ENCODE peak calls at places on chromosome 18, in eight cellular contexts. Z, M, X, F, K, C, O and Q are unnamed samples.

GRCh38 chr18:26549103-26549485 is 741 bp upstream of the KCTD1 start:
- DNase-seq in Z (no peak), M (peak), X (peak), F (no peak), K (no peak), C (peak), O (peak), Q (no peak)

GRCh38 chr18:32698148-32698547 is 74.7 kb downstream of the KLHL14 start:
- DNase-seq in Z (no peak), M (no peak), X (no peak), F (no peak), K (no peak), C (no peak), O (no peak), Q (no peak)

GRCh38 chr18:8794133-8794986 is 89.0 kb downstream of the MTCL1 start:
- DNase-seq in Z (no peak), M (no peak), X (peak), F (no peak), K (no peak), C (peak), O (no peak), Q (no peak)

GRCh38 chr18:35497006-35497333 is 790 bp downstream of the INO80C start:
- DNase-seq in Z (no peak), M (peak), X (no peak), F (no peak), K (no peak), C (no peak), O (no peak), Q (no peak)

GRCh38 chr18:25348361-25349130 is 3.4 kb downstream of the ZNF521 start:
- DNase-seq in Z (no peak), M (no peak), X (no peak), F (no peak), K (no peak), C (no peak), O (no peak), Q (no peak)

GRCh38 chr18:55078289-55078916 is 119.1 kb upstream of the CCDC68 start:
- DNase-seq in Z (no peak), M (no peak), X (peak), F (no peak), K (no peak), C (no peak), O (no peak), Q (no peak)

GRCh38 chr18:36392163-36392887 is 94.8 kb downstream of the FHOD3 start:
- DNase-seq in Z (no peak), M (no peak), X (no peak), F (no peak), K (no peak), C (no peak), O (no peak), Q (no peak)

GRCh38 chr18:50372743-50373142 is 2.1 kb upstream of the SKA1 start:
- DNase-seq in Z (no peak), M (no peak), X (no peak), F (no peak), K (no peak), C (no peak), O (no peak), Q (no peak)

GRCh38 chr18:3151379-3152264 is 68.1 kb downstream of the MYOM1 start:
- DNase-seq in Z (no peak), M (no peak), X (peak), F (no peak), K (no peak), C (no peak), O (no peak), Q (peak)

GRCh38 chr18:22626771-22627170 is 209.1 kb upstream of the CTAGE1 start:
- DNase-seq in Z (no peak), M (no peak), X (no peak), F (no peak), K (no peak), C (no peak), O (no peak), Q (no peak)

GRCh38 chr18:8260847-8261246 is 348.4 kb upstream of the RAB12 start:
- DNase-seq in Z (no peak), M (no peak), X (no peak), F (no peak), K (no peak), C (no peak), O (no peak), Q (no peak)

GRCh38 chr18:67199993-67200617 is 316.4 kb downstream of the DSEL start:
- DNase-seq in Z (no peak), M (no peak), X (peak), F (peak), K (peak), C (no peak), O (no peak), Q (peak)

GRCh38 chr18:22658318-22658717 is 240.6 kb upstream of the CTAGE1 start:
- DNase-seq in Z (no peak), M (no peak), X (no peak), F (no peak), K (no peak), C (no peak), O (no peak), Q (no peak)

GRCh38 chr18:42458226-42458625 is 503.2 kb downstream of the PIK3C3 start:
- DNase-seq in Z (no peak), M (no peak), X (no peak), F (no peak), K (no peak), C (no peak), O (no peak), Q (no peak)

GRCh38 chr18:52652451-52652850 is 312.5 kb downstream of the DCC start:
- DNase-seq in Z (no peak), M (no peak), X (no peak), F (no peak), K (no peak), C (no peak), O (no peak), Q (no peak)

GRCh38 chr18:59606193-59607175 is 90.7 kb downstream of the CCBE1 start:
- DNase-seq in Z (no peak), M (no peak), X (no peak), F (no peak), K (peak), C (peak), O (no peak), Q (peak)

GRCh38 chr18:67483237-67483636 is 33.3 kb downstream of the DSEL start:
- DNase-seq in Z (no peak), M (no peak), X (no peak), F (no peak), K (no peak), C (no peak), O (no peak), Q (no peak)

GRCh38 chr18:55264108-55264507 is 304.8 kb upstream of the CCDC68 start:
- DNase-seq in Z (no peak), M (no peak), X (no peak), F (no peak), K (no peak), C (no peak), O (no peak), Q (no peak)

GRCh38 chr18:28511421-28511821 is 334.5 kb upstream of the CDH2 start:
- DNase-seq in Z (no peak), M (no peak), X (no peak), F (peak), K (no peak), C (peak), O (no peak), Q (no peak)

GRCh38 chr18:58997811-58998337 is 133.2 kb downstream of the ZNF532 start:
- DNase-seq in Z (no peak), M (peak), X (peak), F (no peak), K (peak), C (peak), O (peak), Q (no peak)

GRCh38 chr18:71966791-71967190 is 577.4 kb downstream of the CBLN2 start:
- DNase-seq in Z (no peak), M (no peak), X (no peak), F (no peak), K (no peak), C (no peak), O (no peak), Q (no peak)
- H3K4me3 ChIP-seq in Z (no peak), M (no peak), X (no peak), F (no peak), K (no peak), C (no peak), O (no peak), Q (no peak)

GRCh38 chr18:48410095-48410920 is 1.1 kb upstream of the ZBTB7C start:
- DNase-seq in Z (peak), M (peak), X (peak), F (no peak), K (peak), C (peak), O (peak), Q (peak)

GRCh38 chr18:48407358-48407757 is 1.8 kb downstream of the ZBTB7C start:
- DNase-seq in Z (no peak), M (no peak), X (no peak), F (no peak), K (no peak), C (no peak), O (no peak), Q (no peak)

GRCh38 chr18:48409591-48410094 is 460 bp upstream of the ZBTB7C start:
- DNase-seq in Z (no peak), M (peak), X (no peak), F (no peak), K (no peak), C (peak), O (peak), Q (no peak)

GRCh38 chr18:48408727-48409590 is at the start of gene ZBTB7C:
- DNase-seq in Z (no peak), M (no peak), X (no peak), F (no peak), K (no peak), C (no peak), O (peak), Q (no peak)

DNA sequence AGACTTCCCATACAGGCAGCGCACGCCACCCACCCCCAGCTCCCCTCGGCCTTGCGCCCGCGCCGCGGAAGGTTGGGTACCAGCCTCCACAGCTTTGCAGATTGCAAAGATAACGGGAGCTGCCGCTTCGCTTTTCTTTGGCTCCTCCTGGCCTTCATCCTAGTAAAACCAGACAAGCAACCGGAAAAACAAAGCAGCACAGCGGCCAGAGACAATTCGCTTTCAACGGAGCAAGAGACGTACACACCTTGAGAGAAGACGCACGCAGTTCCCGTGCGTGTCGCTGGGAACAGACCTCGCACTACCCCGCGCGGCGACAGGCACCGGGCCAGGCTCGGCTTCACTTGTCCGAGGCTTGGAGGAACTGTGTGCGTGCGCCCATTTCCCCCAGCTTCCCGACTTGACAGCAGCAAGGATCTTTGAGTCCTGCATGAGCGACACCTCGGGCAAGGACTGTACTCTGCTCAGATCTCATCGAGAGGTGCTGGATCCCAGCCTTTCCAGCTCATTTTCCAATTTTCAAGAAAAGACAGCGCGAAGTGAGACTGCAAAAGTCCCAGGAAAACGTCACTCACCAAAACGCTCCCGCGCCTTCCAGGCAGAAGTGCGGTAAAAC is 964 bp downstream of the ZBTB7C start:
- DNase-seq in Z (no peak), M (no peak), X (no peak), F (no peak), K (no peak), C (no peak), O (peak), Q (no peak)
- H3K4me3 ChIP-seq in Z (no peak), M (peak), X (peak), F (peak), K (no peak), C (peak), O (peak), Q (no peak)

GRCh38 chr18:78962098-78962497 is 17.5 kb upstream of the SALL3 start:
- DNase-seq in Z (no peak), M (no peak), X (no peak), F (no peak), K (no peak), C (no peak), O (no peak), Q (no peak)
- H3K4me3 ChIP-seq in Z (no peak), M (no peak), X (no peak), F (no peak), K (no peak), C (no peak), O (no peak), Q (no peak)

GRCh38 chr18:12443631-12444030 is 35.9 kb downstream of the PRELID3A start:
- DNase-seq in Z (no peak), M (no peak), X (no peak), F (no peak), K (no peak), C (no peak), O (no peak), Q (peak)

GRCh38 chr18:12452801-12453200 is 45.1 kb downstream of the PRELID3A start:
- DNase-seq in Z (no peak), M (no peak), X (no peak), F (no peak), K (no peak), C (no peak), O (no peak), Q (no peak)

GRCh38 chr18:12449040-12449814 is 41.5 kb downstream of the PRELID3A start:
- DNase-seq in Z (no peak), M (no peak), X (no peak), F (no peak), K (no peak), C (no peak), O (no peak), Q (no peak)
- H3K4me3 ChIP-seq in Z (no peak), M (no peak), X (no peak), F (no peak), K (no peak), C (no peak), O (no peak), Q (no peak)

GRCh38 chr18:48933578-48934399 is 17.0 kb downstream of the SMAD7 start:
- DNase-seq in Z (no peak), M (no peak), X (no peak), F (no peak), K (no peak), C (peak), O (no peak), Q (no peak)

GRCh38 chr18:48935433-48935774 is 15.4 kb downstream of the SMAD7 start:
- DNase-seq in Z (no peak), M (no peak), X (no peak), F (no peak), K (no peak), C (no peak), O (no peak), Q (no peak)

GRCh38 chr18:48934400-48934707 is 16.4 kb downstream of the SMAD7 start:
- DNase-seq in Z (no peak), M (no peak), X (no peak), F (no peak), K (no peak), C (no peak), O (no peak), Q (no peak)

GRCh38 chr18:48932822-48933510 is 17.8 kb downstream of the SMAD7 start:
- DNase-seq in Z (no peak), M (no peak), X (no peak), F (no peak), K (no peak), C (peak), O (peak), Q (no peak)

GRCh38 chr18:48934708-48935432 is 15.9 kb downstream of the SMAD7 start:
- DNase-seq in Z (no peak), M (no peak), X (no peak), F (no peak), K (no peak), C (no peak), O (peak), Q (peak)
- H3K4me3 ChIP-seq in Z (no peak), M (no peak), X (no peak), F (no peak), K (no peak), C (no peak), O (peak), Q (no peak)

DNA sequence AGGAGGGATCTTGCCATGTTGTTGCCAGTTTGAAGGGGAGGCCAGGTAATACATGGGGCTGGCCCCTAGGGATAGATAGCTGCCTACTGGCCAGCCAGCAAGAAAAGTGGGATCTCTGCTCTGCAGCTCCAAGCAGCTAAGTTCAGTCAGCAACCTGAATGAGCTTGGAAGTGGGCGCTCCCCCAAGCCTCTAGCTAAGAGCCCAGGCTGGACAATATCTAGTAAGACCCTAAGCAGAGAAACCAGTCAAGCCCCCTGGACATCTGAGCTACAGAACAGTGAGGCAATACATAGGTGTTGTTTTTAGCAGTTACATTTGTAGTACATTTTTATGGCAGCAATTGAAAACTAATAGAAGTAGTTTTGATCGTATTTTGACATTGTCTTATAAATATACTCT is 409.8 kb upstream of the SMIM21 start:
- DNase-seq in Z (no peak), M (no peak), X (no peak), F (no peak), K (no peak), C (no peak), O (no peak), Q (no peak)
- H3K4me3 ChIP-seq in Z (no peak), M (no peak), X (no peak), F (no peak), K (no peak), C (no peak), O (no peak), Q (no peak)

DNA sequence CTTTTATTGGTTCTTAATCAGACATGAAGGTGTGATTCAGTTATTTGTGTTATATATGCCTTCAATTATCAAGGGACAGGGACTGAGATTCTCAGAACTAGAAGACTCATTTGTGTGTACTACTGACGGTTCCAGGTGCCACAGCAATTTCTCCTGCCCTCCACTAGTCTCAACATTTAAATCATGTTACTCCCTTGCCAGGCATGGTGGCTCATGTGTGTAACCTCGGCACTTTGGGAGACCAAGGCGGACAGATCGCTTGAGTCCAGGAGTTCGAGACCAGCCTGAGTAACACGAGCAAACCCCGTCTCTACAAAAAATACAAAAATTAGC is 1.1 kb downstream of the CNDP2 start:
- DNase-seq in Z (no peak), M (no peak), X (no peak), F (no peak), K (no peak), C (no peak), O (no peak), Q (peak)
- H3K4me3 ChIP-seq in Z (peak), M (no peak), X (peak), F (peak), K (peak), C (peak), O (peak), Q (peak)

DNA sequence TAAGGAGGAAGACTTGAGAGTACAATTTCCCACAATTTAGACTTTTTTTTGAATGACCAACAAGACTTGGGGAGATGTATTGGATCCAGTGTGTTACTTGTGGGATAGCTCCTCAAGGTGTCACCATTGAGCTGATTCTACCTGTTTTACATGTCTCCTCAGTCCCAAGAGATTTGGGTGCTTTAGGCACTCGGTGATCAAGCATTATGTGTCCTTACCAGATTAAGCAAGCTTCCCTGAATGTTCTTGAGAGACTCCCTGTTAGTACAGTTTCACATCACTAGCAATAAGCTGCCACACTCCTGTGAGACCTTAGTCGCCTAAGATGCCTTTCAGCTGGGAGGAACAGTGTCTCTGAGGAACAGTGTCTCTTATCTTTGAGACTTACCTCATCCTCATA is 384.3 kb upstream of the SYT4 start:
- DNase-seq in Z (no peak), M (no peak), X (peak), F (peak), K (peak), C (peak), O (no peak), Q (peak)
- H3K4me3 ChIP-seq in Z (no peak), M (no peak), X (no peak), F (no peak), K (no peak), C (no peak), O (no peak), Q (no peak)

GRCh38 chr18:63249781-63250180 is 69.8 kb downstream of the BCL2 start:
- DNase-seq in Z (no peak), M (no peak), X (no peak), F (no peak), K (no peak), C (peak), O (no peak), Q (peak)
- H3K4me3 ChIP-seq in Z (no peak), M (no peak), X (no peak), F (no peak), K (no peak), C (no peak), O (no peak), Q (no peak)

GRCh38 chr18:76835380-76835779 is 13.0 kb downstream of the ZNF236 start:
- DNase-seq in Z (no peak), M (no peak), X (no peak), F (no peak), K (no peak), C (no peak), O (no peak), Q (no peak)
- H3K4me3 ChIP-seq in Z (no peak), M (no peak), X (no peak), F (no peak), K (no peak), C (no peak), O (no peak), Q (no peak)